ENCODE peak calls at places on chromosomes 2 and 18, in four cellular contexts. One of them, this sample, is unnamed.

GRCh38 chr2:223549215-223549614 is 52.9 kb downstream of the SCG2 start:
- DNase-seq in lower lobe of right lung: no peak
- DNase-seq in small intestine: peak; percentile 18
- DNase-seq in ovary: no peak
- DNase-seq in this sample: peak; percentile 57

GRCh38 chr2:189350515-189351209 is 90.6 kb upstream of the WDR75 start:
- DNase-seq in lower lobe of right lung: no peak
- DNase-seq in small intestine: no peak
- DNase-seq in ovary: peak; percentile 55
- DNase-seq in this sample: no peak

GRCh38 chr18:26422472-26423162 is 125.7 kb downstream of the KCTD1 start:
- DNase-seq in lower lobe of right lung: no peak
- DNase-seq in small intestine: no peak
- DNase-seq in ovary: no peak
- DNase-seq in this sample: no peak

GRCh38 chr2:12918841-12919445 is 202.2 kb downstream of the TRIB2 start:
- DNase-seq in lower lobe of right lung: peak; percentile 44
- DNase-seq in small intestine: no peak
- DNase-seq in ovary: peak; percentile 69
- DNase-seq in this sample: no peak

GRCh38 chr2:211132586-211132985 is 576.2 kb downstream of the CPS1 start:
- DNase-seq in lower lobe of right lung: no peak
- DNase-seq in small intestine: no peak
- DNase-seq in ovary: no peak
- DNase-seq in this sample: no peak

GRCh38 chr2:195610708-195611107 is 46.3 kb upstream of the SLC39A10 start:
- DNase-seq in lower lobe of right lung: no peak
- DNase-seq in small intestine: no peak
- DNase-seq in ovary: no peak
- DNase-seq in this sample: no peak

GRCh38 chr2:66854304-66854703 is 419.4 kb downstream of the MEIS1 start:
- DNase-seq in lower lobe of right lung: no peak
- DNase-seq in small intestine: no peak
- DNase-seq in ovary: no peak
- DNase-seq in this sample: no peak

GRCh38 chr18:58862404-58862803 is 2.3 kb upstream of the ZNF532 start:
- DNase-seq in lower lobe of right lung: no peak
- DNase-seq in small intestine: no peak
- DNase-seq in ovary: no peak
- DNase-seq in this sample: no peak

GRCh38 chr2:237128026-237128703 is 42.5 kb downstream of the COPS8 start:
- DNase-seq in lower lobe of right lung: peak; percentile 84
- DNase-seq in small intestine: peak; percentile 59
- DNase-seq in ovary: peak; percentile 97
- DNase-seq in this sample: peak; percentile 38

GRCh38 chr2:20050712-20051517 is 513 bp downstream of the LAPTM4A start:
- DNase-seq in lower lobe of right lung: peak; percentile 52
- DNase-seq in small intestine: peak; percentile 83
- DNase-seq in ovary: peak; percentile 37
- DNase-seq in this sample: peak; percentile 24

GRCh38 chr2:42558827-42559226 is 9.6 kb upstream of the MTA3 start:
- DNase-seq in lower lobe of right lung: no peak
- DNase-seq in small intestine: peak; percentile 93
- DNase-seq in ovary: no peak
- DNase-seq in this sample: no peak

GRCh38 chr2:227132986-227133385 is 31.0 kb downstream of the COL4A4 start:
- DNase-seq in lower lobe of right lung: no peak
- DNase-seq in small intestine: no peak
- DNase-seq in ovary: no peak
- DNase-seq in this sample: no peak

GRCh38 chr18:67742954-67743353 is 226.4 kb upstream of the DSEL start:
- DNase-seq in lower lobe of right lung: no peak
- DNase-seq in small intestine: no peak
- DNase-seq in ovary: no peak
- DNase-seq in this sample: no peak

GRCh38 chr2:71500426-71501079 is 47.2 kb downstream of the DYSF start:
- DNase-seq in lower lobe of right lung: no peak
- DNase-seq in small intestine: no peak
- DNase-seq in ovary: no peak
- DNase-seq in this sample: no peak

GRCh38 chr2:240255811-240256703 is 115.6 kb upstream of the OTOS start:
- DNase-seq in lower lobe of right lung: peak; percentile 58
- DNase-seq in small intestine: no peak
- DNase-seq in ovary: no peak
- DNase-seq in this sample: no peak

GRCh38 chr2:170883683-170884082 is 45.4 kb upstream of the GORASP2 start:
- DNase-seq in lower lobe of right lung: no peak
- DNase-seq in small intestine: no peak
- DNase-seq in ovary: no peak
- DNase-seq in this sample: no peak

GRCh38 chr2:231554748-231555545 is 24.7 kb upstream of the NMUR1 start:
- DNase-seq in lower lobe of right lung: peak; percentile 85
- DNase-seq in small intestine: peak; percentile 60
- DNase-seq in ovary: peak; percentile 69
- DNase-seq in this sample: no peak

GRCh38 chr18:7926526-7926925 is 359.4 kb downstream of the PTPRM start:
- DNase-seq in lower lobe of right lung: no peak
- DNase-seq in small intestine: peak; percentile 62
- DNase-seq in ovary: no peak
- DNase-seq in this sample: no peak

GRCh38 chr2:214310319-214310718 is 100.5 kb upstream of the VWC2L start:
- DNase-seq in lower lobe of right lung: no peak
- DNase-seq in small intestine: no peak
- DNase-seq in ovary: no peak
- DNase-seq in this sample: no peak

GRCh38 chr2:240399419-240400318 is 35.8 kb upstream of the GPC1 start:
- DNase-seq in lower lobe of right lung: peak; percentile 35
- DNase-seq in small intestine: no peak
- DNase-seq in ovary: peak; percentile 5
- DNase-seq in this sample: no peak

GRCh38 chr2:72515696-72516095 is 310.1 kb downstream of the EXOC6B start:
- DNase-seq in lower lobe of right lung: no peak
- DNase-seq in small intestine: no peak
- DNase-seq in ovary: no peak
- DNase-seq in this sample: no peak

GRCh38 chr2:160210599-160211138 is 10.6 kb upstream of the ITGB6 start:
- DNase-seq in lower lobe of right lung: peak; percentile 82
- DNase-seq in small intestine: peak; percentile 90
- DNase-seq in ovary: peak; percentile 28
- DNase-seq in this sample: no peak

GRCh38 chr18:74528913-74529312 is 5.4 kb upstream of the CNDP1 start:
- DNase-seq in lower lobe of right lung: no peak
- DNase-seq in small intestine: no peak
- DNase-seq in ovary: no peak
- DNase-seq in this sample: no peak

GRCh38 chr18:74531043-74531442 is 3.3 kb upstream of the CNDP1 start:
- DNase-seq in lower lobe of right lung: no peak
- DNase-seq in small intestine: no peak
- DNase-seq in ovary: no peak
- DNase-seq in this sample: no peak

GRCh38 chr18:74529811-74530583 is 4.3 kb upstream of the CNDP1 start:
- DNase-seq in lower lobe of right lung: no peak
- DNase-seq in small intestine: no peak
- DNase-seq in ovary: no peak
- DNase-seq in this sample: no peak

GRCh38 chr18:74529378-74529777 is 4.9 kb upstream of the CNDP1 start:
- DNase-seq in lower lobe of right lung: no peak
- DNase-seq in small intestine: no peak
- DNase-seq in ovary: no peak
- DNase-seq in this sample: no peak

DNA sequence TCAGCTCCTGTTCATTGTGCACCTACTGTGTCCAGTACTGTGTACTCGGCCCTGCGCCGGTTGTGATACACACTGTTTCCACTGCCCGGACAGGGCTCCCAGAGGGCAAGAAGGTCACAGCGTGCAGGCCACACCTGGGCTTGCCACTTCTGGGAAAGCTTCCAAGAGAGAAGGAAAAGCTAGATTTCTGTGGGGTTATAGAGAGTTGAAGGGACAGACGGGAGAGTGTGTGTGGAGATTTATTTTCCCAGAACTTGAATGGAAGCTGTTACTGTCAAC is 3.8 kb upstream of the CNDP1 start:
- DNase-seq in lower lobe of right lung: no peak
- DNase-seq in small intestine: peak; percentile 44
- DNase-seq in ovary: no peak
- DNase-seq in this sample: no peak
- H3K27ac ChIP-seq in lower lobe of right lung: no peak overlapping the region
- H3K27ac ChIP-seq in small intestine: no peak overlapping the region
- H3K27ac ChIP-seq in ovary: no peak overlapping the region
- H3K27ac ChIP-seq in this sample: no peak overlapping the region

GRCh38 chr2:142037744-142038143 is 93.1 kb downstream of the LRP1B start:
- DNase-seq in lower lobe of right lung: no peak
- DNase-seq in small intestine: no peak
- DNase-seq in ovary: no peak
- DNase-seq in this sample: no peak
- H3K27ac ChIP-seq in lower lobe of right lung: no peak overlapping the region
- H3K27ac ChIP-seq in small intestine: no peak overlapping the region
- H3K27ac ChIP-seq in ovary: no peak overlapping the region
- H3K27ac ChIP-seq in this sample: no peak overlapping the region

GRCh38 chr18:57281519-57281918 is 70.8 kb upstream of the ST8SIA3 start:
- DNase-seq in lower lobe of right lung: no peak
- DNase-seq in small intestine: no peak
- DNase-seq in ovary: no peak
- DNase-seq in this sample: no peak
- H3K27ac ChIP-seq in lower lobe of right lung: no peak overlapping the region
- H3K27ac ChIP-seq in small intestine: no peak overlapping the region
- H3K27ac ChIP-seq in ovary: no peak overlapping the region
- H3K27ac ChIP-seq in this sample: no peak overlapping the region

DNA sequence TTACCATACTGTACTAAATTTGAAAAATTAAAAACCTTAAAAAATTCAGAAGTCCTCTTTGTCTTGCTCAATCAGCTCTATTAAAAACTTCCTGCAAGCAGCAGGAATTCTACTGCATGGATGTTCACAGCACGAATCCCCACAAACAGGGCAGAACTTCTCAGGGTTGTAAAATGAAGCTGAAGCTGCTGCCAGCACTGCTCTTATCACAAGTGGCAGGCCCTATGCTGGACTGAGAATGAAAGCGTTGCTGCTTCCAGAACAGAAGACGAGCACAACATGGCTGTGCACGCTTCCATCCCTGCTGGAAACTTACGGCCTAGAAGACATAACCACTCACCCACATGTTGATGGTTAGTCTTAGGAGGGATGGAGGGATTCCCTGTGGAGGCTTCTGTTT is 134.0 kb downstream of the RAB3GAP1 start:
- DNase-seq in lower lobe of right lung: no peak
- DNase-seq in small intestine: no peak
- DNase-seq in ovary: no peak
- DNase-seq in this sample: no peak
- H3K27ac ChIP-seq in lower lobe of right lung: no peak overlapping the region
- H3K27ac ChIP-seq in small intestine: no peak overlapping the region
- H3K27ac ChIP-seq in ovary: no peak overlapping the region
- H3K27ac ChIP-seq in this sample: no peak overlapping the region

GRCh38 chr2:163621445-163622004 is 114.3 kb downstream of the FIGN start:
- DNase-seq in lower lobe of right lung: no peak
- DNase-seq in small intestine: no peak
- DNase-seq in ovary: no peak
- DNase-seq in this sample: no peak

GRCh38 chr2:163625632-163626031 is 110.2 kb downstream of the FIGN start:
- DNase-seq in lower lobe of right lung: no peak
- DNase-seq in small intestine: no peak
- DNase-seq in ovary: no peak
- DNase-seq in this sample: no peak

GRCh38 chr2:163630836-163631235 is 105.0 kb downstream of the FIGN start:
- DNase-seq in lower lobe of right lung: no peak
- DNase-seq in small intestine: no peak
- DNase-seq in ovary: no peak
- DNase-seq in this sample: no peak

GRCh38 chr2:163626208-163626607 is 109.6 kb downstream of the FIGN start:
- DNase-seq in lower lobe of right lung: no peak
- DNase-seq in small intestine: no peak
- DNase-seq in ovary: no peak
- DNase-seq in this sample: no peak
- H3K27ac ChIP-seq in lower lobe of right lung: no peak overlapping the region
- H3K27ac ChIP-seq in small intestine: no peak overlapping the region
- H3K27ac ChIP-seq in ovary: no peak overlapping the region
- H3K27ac ChIP-seq in this sample: no peak overlapping the region

DNA sequence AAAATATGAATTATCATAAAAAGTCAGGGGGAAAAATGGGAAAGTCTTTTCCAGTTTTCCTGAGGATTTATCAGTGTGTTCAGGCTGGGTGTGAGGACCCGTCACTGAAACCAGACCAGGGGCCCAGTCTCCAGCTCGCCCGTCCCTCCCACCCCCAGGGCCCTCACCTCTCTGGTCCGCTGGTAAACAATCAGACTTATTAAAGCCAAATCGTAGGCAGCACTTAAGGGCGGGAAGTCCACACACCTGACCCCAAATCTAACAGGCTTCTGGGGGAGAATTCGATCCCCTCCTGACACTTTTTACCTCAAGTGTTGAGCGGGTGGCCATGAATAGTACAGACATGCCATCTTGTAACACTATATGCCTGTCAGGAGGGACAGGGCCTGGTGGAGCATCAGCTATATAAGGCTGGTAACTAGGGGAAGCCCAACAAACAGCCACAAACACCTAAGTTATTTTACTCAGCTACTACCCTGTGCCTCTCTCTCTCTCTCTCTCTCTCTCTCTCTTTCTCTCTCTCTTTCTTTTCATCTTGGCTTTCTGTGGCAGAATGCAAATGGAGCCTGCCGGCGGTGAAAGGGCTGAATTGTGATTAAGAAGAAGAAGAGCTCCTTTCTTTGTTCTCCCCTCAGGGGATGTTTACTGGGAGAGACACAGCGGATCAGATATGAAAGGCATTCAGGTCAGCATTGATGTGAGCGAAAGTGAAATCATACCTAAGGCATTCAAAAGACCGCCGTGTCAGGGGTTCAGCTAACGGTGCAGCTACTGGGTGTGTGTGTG is 9.5 kb downstream of the ZEB2 start:
- DNase-seq in lower lobe of right lung: no peak
- DNase-seq in small intestine: no peak
- DNase-seq in ovary: no peak
- DNase-seq in this sample: peak; percentile 63
- H3K27ac ChIP-seq in lower lobe of right lung: peak overlapping the region; percentile 98
- H3K27ac ChIP-seq in small intestine: peak overlapping the region; percentile 73
- H3K27ac ChIP-seq in ovary: peak overlapping the region; percentile 48
- H3K27ac ChIP-seq in this sample: peak overlapping the region; percentile 98

DNA sequence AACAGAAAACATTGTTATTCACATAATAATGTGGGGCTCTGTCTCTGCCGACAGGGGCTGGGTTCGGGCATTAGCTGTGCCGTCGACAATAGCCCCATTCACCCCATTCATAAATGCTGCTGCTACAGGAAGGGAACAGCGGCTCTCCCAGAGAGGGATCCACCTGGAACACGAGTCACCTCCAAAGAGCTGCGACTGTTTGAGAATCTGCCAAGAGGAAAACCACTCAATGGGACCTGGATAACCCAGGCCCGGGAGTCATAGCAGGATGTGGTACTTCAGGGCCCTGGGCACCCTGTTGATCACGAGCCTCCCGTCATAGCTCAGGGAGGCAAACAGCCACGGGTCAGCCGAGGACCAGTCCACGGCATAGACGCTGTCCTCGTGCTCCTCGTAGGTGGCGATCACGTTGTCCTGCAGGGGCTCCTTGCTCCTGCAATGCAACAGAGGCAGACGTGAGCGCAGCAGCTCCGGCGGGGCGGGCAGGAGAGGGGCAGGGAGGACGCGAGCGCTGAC is 188.5 kb downstream of the EIPR1 start:
- DNase-seq in lower lobe of right lung: peak; percentile 29
- DNase-seq in small intestine: no peak
- DNase-seq in ovary: no peak
- DNase-seq in this sample: no peak
- H3K27ac ChIP-seq in lower lobe of right lung: no peak overlapping the region
- H3K27ac ChIP-seq in small intestine: no peak overlapping the region
- H3K27ac ChIP-seq in ovary: no peak overlapping the region
- H3K27ac ChIP-seq in this sample: peak overlapping the region; percentile 36